ENCODE peak calls at places on chromosome 14, in ten cellular contexts. One of them, this sample, is unnamed. For H3K27me3, the result is how much of the 10 kb centered on the place peaks cover.

GRCh38 chr14:99628832-99629618 is 15.9 kb upstream of the HHIPL1 start:
- DNase-seq in mesendoderm: peak
- DNase-seq in endodermal cell: peak
- DNase-seq in AG04450: peak
- DNase-seq in psoas muscle: peak
- DNase-seq in CD8-positive, alpha-beta T cell: peak
- DNase-seq in IMR-90: peak
- DNase-seq in GM23248: peak
- DNase-seq in HepG2: peak
- DNase-seq in spleen: peak
- DNase-seq in this sample: peak

GRCh38 chr14:63745858-63746425 is 18.1 kb upstream of the SGPP1 start:
- DNase-seq in HepG2: no peak
- DNase-seq in endodermal cell: no peak
- DNase-seq in GM23248: no peak
- DNase-seq in spleen: no peak
- DNase-seq in mesendoderm: no peak
- DNase-seq in psoas muscle: no peak
- DNase-seq in IMR-90: no peak
- DNase-seq in CD8-positive, alpha-beta T cell: no peak
- DNase-seq in AG04450: no peak
- DNase-seq in this sample: no peak

GRCh38 chr14:28778718-28779117 is 12.1 kb downstream of the FOXG1 start:
- DNase-seq in AG04450: no peak
- DNase-seq in mesendoderm: no peak
- DNase-seq in IMR-90: no peak
- DNase-seq in spleen: no peak
- DNase-seq in GM23248: no peak
- DNase-seq in endodermal cell: no peak
- DNase-seq in CD8-positive, alpha-beta T cell: no peak
- DNase-seq in HepG2: no peak
- DNase-seq in psoas muscle: no peak
- DNase-seq in this sample: no peak

GRCh38 chr14:80202888-80203562 is 8.3 kb downstream of the DIO2 start:
- DNase-seq in GM23248: no peak
- DNase-seq in IMR-90: no peak
- DNase-seq in HepG2: peak
- DNase-seq in AG04450: no peak
- DNase-seq in mesendoderm: peak
- DNase-seq in CD8-positive, alpha-beta T cell: no peak
- DNase-seq in endodermal cell: peak
- DNase-seq in spleen: no peak
- DNase-seq in psoas muscle: no peak
- DNase-seq in this sample: peak

GRCh38 chr14:70585221-70585620 is 15.2 kb downstream of the MED6 start:
- DNase-seq in GM23248: peak
- DNase-seq in AG04450: no peak
- DNase-seq in HepG2: no peak
- DNase-seq in endodermal cell: no peak
- DNase-seq in psoas muscle: no peak
- DNase-seq in mesendoderm: peak
- DNase-seq in IMR-90: peak
- DNase-seq in CD8-positive, alpha-beta T cell: no peak
- DNase-seq in spleen: no peak
- DNase-seq in this sample: no peak

GRCh38 chr14:33848706-33849454 is 102.0 kb downstream of the EGLN3 start:
- DNase-seq in IMR-90: peak
- DNase-seq in CD8-positive, alpha-beta T cell: no peak
- DNase-seq in endodermal cell: peak
- DNase-seq in mesendoderm: peak
- DNase-seq in spleen: no peak
- DNase-seq in AG04450: no peak
- DNase-seq in psoas muscle: peak
- DNase-seq in GM23248: peak
- DNase-seq in HepG2: peak
- DNase-seq in this sample: peak

GRCh38 chr14:51441001-51441400 is 201.0 kb downstream of the TMX1 start:
- DNase-seq in HepG2: no peak
- DNase-seq in mesendoderm: peak
- DNase-seq in CD8-positive, alpha-beta T cell: no peak
- DNase-seq in spleen: no peak
- DNase-seq in psoas muscle: no peak
- DNase-seq in GM23248: peak
- DNase-seq in IMR-90: no peak
- DNase-seq in AG04450: no peak
- DNase-seq in endodermal cell: no peak
- DNase-seq in this sample: no peak

GRCh38 chr14:65446159-65446558 is 33.6 kb downstream of the FUT8 start:
- DNase-seq in IMR-90: peak
- DNase-seq in endodermal cell: peak
- DNase-seq in spleen: no peak
- DNase-seq in CD8-positive, alpha-beta T cell: no peak
- DNase-seq in AG04450: no peak
- DNase-seq in psoas muscle: no peak
- DNase-seq in GM23248: peak
- DNase-seq in HepG2: no peak
- DNase-seq in mesendoderm: peak
- DNase-seq in this sample: no peak

GRCh38 chr14:59103396-59103795 is 85.1 kb upstream of the DAAM1 start:
- DNase-seq in endodermal cell: no peak
- DNase-seq in HepG2: no peak
- DNase-seq in GM23248: peak
- DNase-seq in mesendoderm: no peak
- DNase-seq in AG04450: no peak
- DNase-seq in psoas muscle: no peak
- DNase-seq in spleen: no peak
- DNase-seq in CD8-positive, alpha-beta T cell: no peak
- DNase-seq in IMR-90: peak
- DNase-seq in this sample: no peak

GRCh38 chr14:58738189-58738836 is 100.6 kb downstream of the DACT1 start:
- DNase-seq in AG04450: peak
- DNase-seq in HepG2: no peak
- DNase-seq in CD8-positive, alpha-beta T cell: no peak
- DNase-seq in GM23248: peak
- DNase-seq in spleen: no peak
- DNase-seq in mesendoderm: no peak
- DNase-seq in endodermal cell: no peak
- DNase-seq in psoas muscle: no peak
- DNase-seq in IMR-90: peak
- DNase-seq in this sample: no peak

GRCh38 chr14:36513012-36513420 is 7.0 kb downstream of the NKX2-1 start:
- DNase-seq in endodermal cell: peak
- DNase-seq in AG04450: no peak
- DNase-seq in psoas muscle: no peak
- DNase-seq in GM23248: no peak
- DNase-seq in spleen: no peak
- DNase-seq in IMR-90: no peak
- DNase-seq in mesendoderm: peak
- DNase-seq in HepG2: no peak
- DNase-seq in CD8-positive, alpha-beta T cell: no peak
- DNase-seq in this sample: no peak

GRCh38 chr14:60753264-60754126 is 18.9 kb downstream of the MNAT1 start:
- DNase-seq in psoas muscle: no peak
- DNase-seq in spleen: no peak
- DNase-seq in AG04450: no peak
- DNase-seq in mesendoderm: no peak
- DNase-seq in HepG2: no peak
- DNase-seq in endodermal cell: no peak
- DNase-seq in IMR-90: peak
- DNase-seq in CD8-positive, alpha-beta T cell: peak
- DNase-seq in GM23248: no peak
- DNase-seq in this sample: no peak

GRCh38 chr14:99248761-99249171 is 23.2 kb downstream of the BCL11B start:
- DNase-seq in endodermal cell: no peak
- DNase-seq in mesendoderm: no peak
- DNase-seq in AG04450: no peak
- DNase-seq in IMR-90: no peak
- DNase-seq in CD8-positive, alpha-beta T cell: no peak
- DNase-seq in psoas muscle: no peak
- DNase-seq in spleen: peak
- DNase-seq in GM23248: no peak
- DNase-seq in HepG2: no peak
- DNase-seq in this sample: no peak

GRCh38 chr14:69612014-69612758 is 790 bp downstream of the SUSD6 start:
- DNase-seq in AG04450: no peak
- DNase-seq in CD8-positive, alpha-beta T cell: peak
- DNase-seq in HepG2: no peak
- DNase-seq in GM23248: peak
- DNase-seq in spleen: peak
- DNase-seq in endodermal cell: peak
- DNase-seq in psoas muscle: peak
- DNase-seq in IMR-90: peak
- DNase-seq in mesendoderm: peak
- DNase-seq in this sample: no peak

GRCh38 chr14:94373708-94374107 is 14.7 kb downstream of the SERPINA1 start:
- DNase-seq in IMR-90: peak
- DNase-seq in HepG2: no peak
- DNase-seq in CD8-positive, alpha-beta T cell: no peak
- DNase-seq in mesendoderm: no peak
- DNase-seq in psoas muscle: peak
- DNase-seq in spleen: no peak
- DNase-seq in GM23248: peak
- DNase-seq in endodermal cell: peak
- DNase-seq in AG04450: peak
- DNase-seq in this sample: peak

GRCh38 chr14:31207287-31207745 is 277 bp downstream of the HECTD1 start:
- DNase-seq in AG04450: no peak
- DNase-seq in endodermal cell: no peak
- DNase-seq in spleen: peak
- DNase-seq in HepG2: no peak
- DNase-seq in psoas muscle: no peak
- DNase-seq in IMR-90: no peak
- DNase-seq in mesendoderm: no peak
- DNase-seq in GM23248: no peak
- DNase-seq in CD8-positive, alpha-beta T cell: no peak
- DNase-seq in this sample: no peak

GRCh38 chr14:99475179-99475578 is 5.5 kb downstream of the SETD3 start:
- DNase-seq in GM23248: no peak
- DNase-seq in spleen: no peak
- DNase-seq in AG04450: no peak
- DNase-seq in psoas muscle: no peak
- DNase-seq in IMR-90: no peak
- DNase-seq in HepG2: no peak
- DNase-seq in mesendoderm: peak
- DNase-seq in CD8-positive, alpha-beta T cell: no peak
- DNase-seq in endodermal cell: peak
- DNase-seq in this sample: no peak

GRCh38 chr14:101844219-101844618 is 82.7 kb downstream of the PPP2R5C start:
- DNase-seq in endodermal cell: no peak
- DNase-seq in IMR-90: no peak
- DNase-seq in psoas muscle: no peak
- DNase-seq in HepG2: no peak
- DNase-seq in spleen: peak
- DNase-seq in GM23248: no peak
- DNase-seq in CD8-positive, alpha-beta T cell: no peak
- DNase-seq in mesendoderm: no peak
- DNase-seq in AG04450: no peak
- DNase-seq in this sample: no peak

GRCh38 chr14:72686101-72686500 is 207.8 kb downstream of the DPF3 start:
- DNase-seq in psoas muscle: no peak
- DNase-seq in GM23248: no peak
- DNase-seq in CD8-positive, alpha-beta T cell: no peak
- DNase-seq in mesendoderm: no peak
- DNase-seq in AG04450: no peak
- DNase-seq in spleen: no peak
- DNase-seq in HepG2: no peak
- DNase-seq in IMR-90: no peak
- DNase-seq in endodermal cell: no peak
- DNase-seq in this sample: no peak
- H3K27ac ChIP-seq in psoas muscle: peak
- H3K27ac ChIP-seq in GM23248: no peak
- H3K27ac ChIP-seq in CD8-positive, alpha-beta T cell: no peak
- H3K27ac ChIP-seq in mesendoderm: no peak
- H3K27ac ChIP-seq in AG04450: no peak
- H3K27ac ChIP-seq in spleen: no peak
- H3K27ac ChIP-seq in HepG2: no peak
- H3K27ac ChIP-seq in IMR-90: no peak
- H3K27ac ChIP-seq in endodermal cell: no peak
- H3K27ac ChIP-seq in this sample: no peak

GRCh38 chr14:103511022-103511693 is 11.5 kb downstream of the CKB start:
- DNase-seq in endodermal cell: peak
- DNase-seq in GM23248: no peak
- DNase-seq in AG04450: no peak
- DNase-seq in HepG2: no peak
- DNase-seq in psoas muscle: no peak
- DNase-seq in spleen: peak
- DNase-seq in IMR-90: no peak
- DNase-seq in CD8-positive, alpha-beta T cell: no peak
- DNase-seq in mesendoderm: no peak
- DNase-seq in this sample: no peak
- H3K27me3 ChIP-seq in endodermal cell: under half
- H3K27me3 ChIP-seq in GM23248: under half
- H3K27me3 ChIP-seq in AG04450: under half
- H3K27me3 ChIP-seq in HepG2: under half
- H3K27me3 ChIP-seq in psoas muscle: under half
- H3K27me3 ChIP-seq in spleen: under half
- H3K27me3 ChIP-seq in IMR-90: under half
- H3K27me3 ChIP-seq in CD8-positive, alpha-beta T cell: under half
- H3K27me3 ChIP-seq in mesendoderm: under half
- H3K27me3 ChIP-seq in this sample: under half

GRCh38 chr14:79016828-79017505 is 846.8 kb downstream of the NRXN3 start:
- DNase-seq in spleen: no peak
- DNase-seq in HepG2: peak
- DNase-seq in endodermal cell: no peak
- DNase-seq in GM23248: peak
- DNase-seq in CD8-positive, alpha-beta T cell: no peak
- DNase-seq in psoas muscle: no peak
- DNase-seq in AG04450: peak
- DNase-seq in mesendoderm: no peak
- DNase-seq in IMR-90: peak
- DNase-seq in this sample: no peak

GRCh38 chr14:79011920-79012204 is 841.7 kb downstream of the NRXN3 start:
- DNase-seq in mesendoderm: no peak
- DNase-seq in HepG2: no peak
- DNase-seq in endodermal cell: no peak
- DNase-seq in CD8-positive, alpha-beta T cell: no peak
- DNase-seq in psoas muscle: no peak
- DNase-seq in GM23248: no peak
- DNase-seq in AG04450: no peak
- DNase-seq in IMR-90: no peak
- DNase-seq in spleen: no peak
- DNase-seq in this sample: no peak

GRCh38 chr14:79009286-79009685 is 839.1 kb downstream of the NRXN3 start:
- DNase-seq in GM23248: no peak
- DNase-seq in CD8-positive, alpha-beta T cell: no peak
- DNase-seq in mesendoderm: no peak
- DNase-seq in AG04450: no peak
- DNase-seq in HepG2: no peak
- DNase-seq in spleen: no peak
- DNase-seq in IMR-90: no peak
- DNase-seq in endodermal cell: no peak
- DNase-seq in psoas muscle: no peak
- DNase-seq in this sample: no peak

GRCh38 chr14:79011091-79011919 is 841.1 kb downstream of the NRXN3 start:
- DNase-seq in mesendoderm: peak
- DNase-seq in endodermal cell: no peak
- DNase-seq in GM23248: peak
- DNase-seq in AG04450: peak
- DNase-seq in spleen: no peak
- DNase-seq in IMR-90: peak
- DNase-seq in HepG2: peak
- DNase-seq in psoas muscle: no peak
- DNase-seq in CD8-positive, alpha-beta T cell: no peak
- DNase-seq in this sample: peak
- H3K27ac ChIP-seq in mesendoderm: no peak
- H3K27ac ChIP-seq in endodermal cell: no peak
- H3K27ac ChIP-seq in GM23248: peak
- H3K27ac ChIP-seq in AG04450: peak
- H3K27ac ChIP-seq in spleen: no peak
- H3K27ac ChIP-seq in IMR-90: no peak
- H3K27ac ChIP-seq in HepG2: no peak
- H3K27ac ChIP-seq in psoas muscle: no peak
- H3K27ac ChIP-seq in CD8-positive, alpha-beta T cell: no peak
- H3K27ac ChIP-seq in this sample: no peak

GRCh38 chr14:97290977-97291376 is 493.8 kb downstream of the VRK1 start:
- DNase-seq in psoas muscle: no peak
- DNase-seq in HepG2: no peak
- DNase-seq in endodermal cell: no peak
- DNase-seq in mesendoderm: no peak
- DNase-seq in GM23248: no peak
- DNase-seq in AG04450: no peak
- DNase-seq in spleen: no peak
- DNase-seq in IMR-90: no peak
- DNase-seq in CD8-positive, alpha-beta T cell: no peak
- DNase-seq in this sample: no peak
- H3K27me3 ChIP-seq in psoas muscle: under half
- H3K27me3 ChIP-seq in HepG2: under half
- H3K27me3 ChIP-seq in endodermal cell: under half
- H3K27me3 ChIP-seq in mesendoderm: under half
- H3K27me3 ChIP-seq in GM23248: under half
- H3K27me3 ChIP-seq in AG04450: under half
- H3K27me3 ChIP-seq in spleen: under half
- H3K27me3 ChIP-seq in IMR-90: under half
- H3K27me3 ChIP-seq in CD8-positive, alpha-beta T cell: under half
- H3K27me3 ChIP-seq in this sample: under half

This sample was measured in Panc1.